ENCODE peak calls at places on chromosomes 6 and 20, in four cellular contexts. M, I, V and Z are unnamed samples.

GRCh38 chr6:45710304-45710821 is 305.3 kb downstream of the CLIC5 start:
- DNase-seq in M (no peak), I (peak), V (no peak), Z (no peak)

GRCh38 chr20:44137210-44137781 is 49.7 kb downstream of the JPH2 start:
- DNase-seq in M (peak), I (no peak), V (no peak), Z (no peak)

GRCh38 chr6:39156763-39157162 is 41.8 kb upstream of the SAYSD1 start:
- DNase-seq in M (no peak), I (no peak), V (no peak), Z (no peak)

GRCh38 chr6:45419574-45420082 is 41.9 kb upstream of the SUPT3H start:
- DNase-seq in M (peak), I (no peak), V (peak), Z (peak)

GRCh38 chr6:111663692-111664564 is 58.2 kb upstream of the TRAF3IP2 start:
- DNase-seq in M (peak), I (no peak), V (no peak), Z (no peak)

GRCh38 chr6:130494745-130495144 is 128.9 kb downstream of the TMEM200A start:
- DNase-seq in M (no peak), I (no peak), V (no peak), Z (no peak)

GRCh38 chr6:18102783-18103509 is 19.5 kb downstream of the NHLRC1 start:
- DNase-seq in M (no peak), I (no peak), V (no peak), Z (no peak)

GRCh38 chr6:87705070-87705691 is 3.1 kb upstream of the AKIRIN2 start:
- DNase-seq in M (no peak), I (peak), V (no peak), Z (peak)

GRCh38 chr6:102215425-102215824 is 821.9 kb downstream of the GRIK2 start:
- DNase-seq in M (no peak), I (no peak), V (no peak), Z (no peak)

GRCh38 chr6:169989594-169989993 is 238.2 kb downstream of the ERMARD start:
- DNase-seq in M (no peak), I (no peak), V (no peak), Z (no peak)

GRCh38 chr6:113591896-113592827 is 265.0 kb upstream of the MARCKS start:
- DNase-seq in M (no peak), I (no peak), V (peak), Z (no peak)

GRCh38 chr6:88137915-88138314 is 28.2 kb downstream of the CNR1 start:
- DNase-seq in M (no peak), I (no peak), V (no peak), Z (no peak)

GRCh38 chr6:157269261-157269794 is 54.0 kb downstream of the TMEM242 start:
- DNase-seq in M (peak), I (no peak), V (peak), Z (no peak)

GRCh38 chr6:113600556-113601339 is 256.4 kb upstream of the MARCKS start:
- DNase-seq in M (no peak), I (no peak), V (no peak), Z (no peak)

GRCh38 chr20:33871362-33871761 is 60.2 kb downstream of the CHMP4B start:
- DNase-seq in M (no peak), I (no peak), V (no peak), Z (no peak)

GRCh38 chr20:24096256-24096655 is 107.7 kb upstream of the GGTLC1 start:
- DNase-seq in M (no peak), I (no peak), V (no peak), Z (no peak)

GRCh38 chr6:48628316-48628715 is 517.3 kb upstream of the PTCHD4 start:
- DNase-seq in M (no peak), I (no peak), V (no peak), Z (no peak)

GRCh38 chr6:136051140-136051775 is 198.9 kb downstream of the MTFR2 start:
- DNase-seq in M (peak), I (no peak), V (no peak), Z (no peak)

GRCh38 chr6:113412589-113413367 is 444.4 kb upstream of the MARCKS start:
- DNase-seq in M (no peak), I (no peak), V (no peak), Z (peak)

GRCh38 chr20:4507288-4507719 is 214.4 kb upstream of the PRND start:
- DNase-seq in M (no peak), I (no peak), V (no peak), Z (no peak)

GRCh38 chr6:84093405-84094049 is 60.0 kb downstream of the MRAP2 start:
- DNase-seq in M (no peak), I (no peak), V (no peak), Z (peak)

GRCh38 chr6:119249319-119249718 is 100.2 kb downstream of the MAN1A1 start:
- DNase-seq in M (no peak), I (no peak), V (no peak), Z (no peak)

GRCh38 chr6:160378886-160379285 is 30.7 kb downstream of the SLC22A3 start:
- DNase-seq in M (peak), I (no peak), V (no peak), Z (no peak)

GRCh38 chr20:38751360-38751976 is 3.2 kb downstream of the ACTR5 start:
- DNase-seq in M (no peak), I (no peak), V (no peak), Z (peak)

GRCh38 chr6:149716181-149716580 is 1.7 kb downstream of the LATS1 start:
- DNase-seq in M (no peak), I (no peak), V (no peak), Z (peak)

GRCh38 chr20:63071541-63072181 is 64.9 kb upstream of the BHLHE23 start:
- DNase-seq in M (no peak), I (no peak), V (no peak), Z (peak)

GRCh38 chr6:56246941-56247653 is at the start of gene COL21A1:
- DNase-seq in M (peak), I (no peak), V (peak), Z (no peak)

GRCh38 chr20:63941282-63942060 is 14.7 kb downstream of the UCKL1 start:
- DNase-seq in M (no peak), I (no peak), V (peak), Z (peak)

GRCh38 chr6:108592371-108593337 is 31.9 kb downstream of the FOXO3 start:
- DNase-seq in M (no peak), I (peak), V (no peak), Z (peak)

GRCh38 chr20:35034150-35034549 is 58.5 kb downstream of the TRPC4AP start:
- DNase-seq in M (no peak), I (no peak), V (no peak), Z (no peak)

GRCh38 chr6:46267515-46267914 is 96.7 kb upstream of the ENPP5 start:
- DNase-seq in M (no peak), I (no peak), V (no peak), Z (no peak)

GRCh38 chr6:160971151-160971550 is 20.4 kb upstream of the MAP3K4 start:
- DNase-seq in M (no peak), I (no peak), V (no peak), Z (no peak)

GRCh38 chr20:38962898-38963484 is 847 bp downstream of the DHX35 start:
- DNase-seq in M (no peak), I (no peak), V (no peak), Z (peak)

GRCh38 chr20:31606928-31607639 is 2.0 kb downstream of the ID1 start:
- DNase-seq in M (peak), I (no peak), V (no peak), Z (peak)
- TF ChIP-seq POLR2A in M (no peak), I (no peak), V (peak), Z (peak)

GRCh38 chr20:8129211-8129986 is 2.7 kb upstream of the PLCB1 start:
- DNase-seq in M (no peak), I (no peak), V (no peak), Z (no peak)
- TF ChIP-seq POLR2A in M (no peak), I (no peak), V (no peak), Z (no peak)

GRCh38 chr6:33008944-33009861 is at the start of gene HLA-DOA:
- DNase-seq in M (no peak), I (peak), V (no peak), Z (no peak)
- TF ChIP-seq POLR2A in M (no peak), I (peak), V (peak), Z (no peak)

GRCh38 chr6:158718431-158719126 is 68.7 kb downstream of the SYTL3 start:
- DNase-seq in M (peak), I (no peak), V (peak), Z (peak)
- TF ChIP-seq POLR2A in M (no peak), I (no peak), V (no peak), Z (no peak)

GRCh38 chr6:166955121-166955864 is 1.1 kb downstream of the RNASET2 start:
- DNase-seq in M (peak), I (no peak), V (peak), Z (peak)
- TF ChIP-seq POLR2A in M (no peak), I (no peak), V (no peak), Z (no peak)

GRCh38 chr6:125700591-125701353 is 48.7 kb upstream of the HEY2 start:
- DNase-seq in M (no peak), I (no peak), V (no peak), Z (no peak)

GRCh38 chr6:125701354-125701668 is 48.1 kb upstream of the HEY2 start:
- DNase-seq in M (no peak), I (no peak), V (no peak), Z (no peak)

DNA sequence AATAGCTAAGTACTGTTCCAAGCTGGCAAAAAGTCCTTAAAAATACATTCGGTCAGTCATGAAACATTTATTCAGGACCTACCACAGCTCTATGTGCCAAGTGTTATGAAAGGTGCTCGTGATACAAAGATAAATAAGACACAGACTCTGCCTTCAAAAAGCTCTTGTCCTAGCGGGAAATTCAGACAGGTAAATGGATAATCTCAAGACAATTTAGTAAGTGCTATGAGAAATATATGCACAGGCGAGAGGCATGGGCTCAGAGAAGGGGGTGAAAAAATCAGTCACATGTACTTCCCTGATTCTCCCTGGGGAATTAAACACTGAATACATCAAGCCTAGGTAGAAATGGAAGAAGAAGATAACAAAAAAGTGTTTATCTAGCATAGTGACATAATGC is 49.8 kb upstream of the HEY2 start:
- DNase-seq in M (no peak), I (no peak), V (no peak), Z (no peak)
- TF ChIP-seq POLR2A in M (no peak), I (no peak), V (no peak), Z (no peak)

GRCh38 chr6:125780540-125781306 is 10.0 kb upstream of the NCOA7 start:
- DNase-seq in M (peak), I (peak), V (peak), Z (peak)

GRCh38 chr6:125781307-125781868 is 9.4 kb upstream of the NCOA7 start:
- DNase-seq in M (no peak), I (no peak), V (peak), Z (peak)

GRCh38 chr6:125784365-125784764 is 6.4 kb upstream of the NCOA7 start:
- DNase-seq in M (no peak), I (no peak), V (no peak), Z (peak)

GRCh38 chr6:125779924-125780539 is 10.7 kb upstream of the NCOA7 start:
- DNase-seq in M (peak), I (peak), V (peak), Z (peak)
- TF ChIP-seq POLR2A in M (peak), I (no peak), V (no peak), Z (no peak)